ENCODE peak calls at places on chromosomes 12 and 14, in five cellular contexts. X, L, Q, S and E are unnamed samples.

GRCh38 chr12:71161575-71161974 is 3.8 kb upstream of the TSPAN8 start:
- DNase-seq in X (no peak), L (no peak), Q (no peak), S (no peak), E (no peak)

GRCh38 chr12:58566599-58566998 is 353.7 kb downstream of the LRIG3 start:
- DNase-seq in X (no peak), L (peak; percentile 59), Q (no peak), S (no peak), E (no peak)

GRCh38 chr14:93186461-93186860 is 1.3 kb downstream of the LYSET start:
- DNase-seq in X (no peak), L (no peak), Q (no peak), S (no peak), E (no peak)

GRCh38 chr14:77965919-77966435 is 166.1 kb downstream of the ADCK1 start:
- DNase-seq in X (no peak), L (peak; percentile 74), Q (peak; percentile 36), S (peak; percentile 25), E (no peak)

GRCh38 chr14:74502236-74503019 is 8.9 kb downstream of the ISCA2 start:
- DNase-seq in X (peak; percentile 57), L (no peak), Q (no peak), S (peak; percentile 60), E (peak; percentile 47)

GRCh38 chr12:25976289-25976688 is 17.8 kb downstream of the RASSF8 start:
- DNase-seq in X (no peak), L (no peak), Q (no peak), S (no peak), E (no peak)

GRCh38 chr12:120229071-120229582 is 28.2 kb upstream of the RPLP0 start:
- DNase-seq in X (no peak), L (no peak), Q (no peak), S (no peak), E (no peak)

GRCh38 chr12:112820796-112821195 is 29.2 kb downstream of the RPH3A start:
- DNase-seq in X (no peak), L (no peak), Q (no peak), S (no peak), E (no peak)